ENCODE peak calls at places on chromosomes 13 and 19, in eight cellular contexts. One of them, this sample, is unnamed.
A peak's percentile ranks its signal among the peaks of the same experiment; 100 is the strongest.

GRCh38 chr19:18421371-18421959 is 2.3 kb downstream of the SSBP4 start:
- DNase-seq in activated CD4-positive, alpha-beta T cell treated with anti-CD3 and anti-CD28 coated beads for 24 hours: no peak
- DNase-seq in WTC11: no peak
- DNase-seq in choroid plexus epithelial cell: no peak
- DNase-seq in stimulated activated CD4-positive, alpha-beta T cell treated with anti-CD3 and anti-CD28 coated beads, Interleukin-4, amount 100 ng/mL, for 48 hours: no peak
- DNase-seq in Calu3: no peak
- DNase-seq in ELR: no peak
- DNase-seq in aorta: peak; percentile 50
- DNase-seq in this sample: no peak

GRCh38 chr13:32391101-32391620 is 36.8 kb downstream of the N4BP2L1 start:
- DNase-seq in aorta: no peak
- DNase-seq in activated CD4-positive, alpha-beta T cell treated with anti-CD3 and anti-CD28 coated beads for 24 hours: no peak
- DNase-seq in choroid plexus epithelial cell: no peak
- DNase-seq in stimulated activated CD4-positive, alpha-beta T cell treated with anti-CD3 and anti-CD28 coated beads, Interleukin-4, amount 100 ng/mL, for 48 hours: no peak
- DNase-seq in ELR: no peak
- DNase-seq in Calu3: no peak
- DNase-seq in WTC11: peak; percentile 43
- DNase-seq in this sample: no peak

GRCh38 chr19:1266818-1267440 is 2.2 kb upstream of the CIRBP start:
- DNase-seq in stimulated activated CD4-positive, alpha-beta T cell treated with anti-CD3 and anti-CD28 coated beads, Interleukin-4, amount 100 ng/mL, for 48 hours: peak; percentile 55
- DNase-seq in ELR: peak; percentile 60
- DNase-seq in WTC11: peak; percentile 79
- DNase-seq in Calu3: peak; percentile 80
- DNase-seq in activated CD4-positive, alpha-beta T cell treated with anti-CD3 and anti-CD28 coated beads for 24 hours: no peak
- DNase-seq in aorta: peak; percentile 82
- DNase-seq in choroid plexus epithelial cell: peak; percentile 54
- DNase-seq in this sample: peak; percentile 65

GRCh38 chr19:18290250-18291018 is 9.0 kb upstream of the JUND start:
- DNase-seq in Calu3: no peak
- DNase-seq in stimulated activated CD4-positive, alpha-beta T cell treated with anti-CD3 and anti-CD28 coated beads, Interleukin-4, amount 100 ng/mL, for 48 hours: peak; percentile 95
- DNase-seq in WTC11: no peak
- DNase-seq in aorta: peak; percentile 73
- DNase-seq in choroid plexus epithelial cell: no peak
- DNase-seq in activated CD4-positive, alpha-beta T cell treated with anti-CD3 and anti-CD28 coated beads for 24 hours: peak; percentile 78
- DNase-seq in ELR: no peak
- DNase-seq in this sample: no peak

GRCh38 chr19:48190288-48191284 is 20.1 kb downstream of the ZSWIM9 start:
- DNase-seq in aorta: no peak
- DNase-seq in stimulated activated CD4-positive, alpha-beta T cell treated with anti-CD3 and anti-CD28 coated beads, Interleukin-4, amount 100 ng/mL, for 48 hours: peak; percentile 44
- DNase-seq in activated CD4-positive, alpha-beta T cell treated with anti-CD3 and anti-CD28 coated beads for 24 hours: peak; percentile 47
- DNase-seq in choroid plexus epithelial cell: peak; percentile 82
- DNase-seq in WTC11: peak; percentile 88
- DNase-seq in ELR: peak; percentile 51
- DNase-seq in Calu3: peak; percentile 86
- DNase-seq in this sample: peak; percentile 61

GRCh38 chr13:77507931-77508776 is 27.4 kb upstream of the SCEL start:
- DNase-seq in activated CD4-positive, alpha-beta T cell treated with anti-CD3 and anti-CD28 coated beads for 24 hours: no peak
- DNase-seq in ELR: peak; percentile 90
- DNase-seq in choroid plexus epithelial cell: peak; percentile 89
- DNase-seq in Calu3: peak; percentile 21
- DNase-seq in aorta: no peak
- DNase-seq in WTC11: no peak
- DNase-seq in stimulated activated CD4-positive, alpha-beta T cell treated with anti-CD3 and anti-CD28 coated beads, Interleukin-4, amount 100 ng/mL, for 48 hours: no peak
- DNase-seq in this sample: no peak

GRCh38 chr19:1007399-1007745 is 7.2 kb downstream of the GRIN3B start:
- DNase-seq in aorta: no peak
- DNase-seq in WTC11: no peak
- DNase-seq in stimulated activated CD4-positive, alpha-beta T cell treated with anti-CD3 and anti-CD28 coated beads, Interleukin-4, amount 100 ng/mL, for 48 hours: no peak
- DNase-seq in ELR: no peak
- DNase-seq in choroid plexus epithelial cell: no peak
- DNase-seq in activated CD4-positive, alpha-beta T cell treated with anti-CD3 and anti-CD28 coated beads for 24 hours: no peak
- DNase-seq in Calu3: no peak
- DNase-seq in this sample: no peak

GRCh38 chr19:52741951-52742485 is 7.2 kb upstream of the ZNF611 start:
- DNase-seq in activated CD4-positive, alpha-beta T cell treated with anti-CD3 and anti-CD28 coated beads for 24 hours: no peak
- DNase-seq in Calu3: no peak
- DNase-seq in ELR: no peak
- DNase-seq in aorta: no peak
- DNase-seq in WTC11: no peak
- DNase-seq in choroid plexus epithelial cell: no peak
- DNase-seq in stimulated activated CD4-positive, alpha-beta T cell treated with anti-CD3 and anti-CD28 coated beads, Interleukin-4, amount 100 ng/mL, for 48 hours: no peak
- DNase-seq in this sample: no peak

GRCh38 chr19:45676851-45677263 is 8.8 kb downstream of the GIPR start:
- DNase-seq in activated CD4-positive, alpha-beta T cell treated with anti-CD3 and anti-CD28 coated beads for 24 hours: peak; percentile 20
- DNase-seq in choroid plexus epithelial cell: no peak
- DNase-seq in Calu3: peak; percentile 52
- DNase-seq in stimulated activated CD4-positive, alpha-beta T cell treated with anti-CD3 and anti-CD28 coated beads, Interleukin-4, amount 100 ng/mL, for 48 hours: no peak
- DNase-seq in ELR: no peak
- DNase-seq in WTC11: no peak
- DNase-seq in aorta: no peak
- DNase-seq in this sample: peak; percentile 59

GRCh38 chr13:25085125-25085742 is 10.7 kb upstream of the PABPC3 start:
- DNase-seq in Calu3: peak; percentile 46
- DNase-seq in stimulated activated CD4-positive, alpha-beta T cell treated with anti-CD3 and anti-CD28 coated beads, Interleukin-4, amount 100 ng/mL, for 48 hours: peak; percentile 4
- DNase-seq in choroid plexus epithelial cell: peak; percentile 67
- DNase-seq in aorta: no peak
- DNase-seq in WTC11: peak; percentile 50
- DNase-seq in ELR: peak; percentile 61
- DNase-seq in activated CD4-positive, alpha-beta T cell treated with anti-CD3 and anti-CD28 coated beads for 24 hours: peak; percentile 2
- DNase-seq in this sample: peak; percentile 21

GRCh38 chr19:20044663-20045062 is 5.4 kb upstream of the ZNF682 start:
- DNase-seq in WTC11: no peak
- DNase-seq in ELR: no peak
- DNase-seq in activated CD4-positive, alpha-beta T cell treated with anti-CD3 and anti-CD28 coated beads for 24 hours: no peak
- DNase-seq in Calu3: no peak
- DNase-seq in stimulated activated CD4-positive, alpha-beta T cell treated with anti-CD3 and anti-CD28 coated beads, Interleukin-4, amount 100 ng/mL, for 48 hours: no peak
- DNase-seq in choroid plexus epithelial cell: no peak
- DNase-seq in aorta: no peak
- DNase-seq in this sample: no peak

GRCh38 chr13:25232937-25233515 is 54.3 kb downstream of the MTMR6 start:
- DNase-seq in ELR: peak; percentile 59
- DNase-seq in activated CD4-positive, alpha-beta T cell treated with anti-CD3 and anti-CD28 coated beads for 24 hours: no peak
- DNase-seq in stimulated activated CD4-positive, alpha-beta T cell treated with anti-CD3 and anti-CD28 coated beads, Interleukin-4, amount 100 ng/mL, for 48 hours: no peak
- DNase-seq in Calu3: no peak
- DNase-seq in aorta: no peak
- DNase-seq in WTC11: no peak
- DNase-seq in choroid plexus epithelial cell: peak; percentile 52
- DNase-seq in this sample: no peak

GRCh38 chr13:66114127-66114526 is 1116.0 kb downstream of the PCDH9 start:
- DNase-seq in aorta: no peak
- DNase-seq in activated CD4-positive, alpha-beta T cell treated with anti-CD3 and anti-CD28 coated beads for 24 hours: no peak
- DNase-seq in choroid plexus epithelial cell: no peak
- DNase-seq in stimulated activated CD4-positive, alpha-beta T cell treated with anti-CD3 and anti-CD28 coated beads, Interleukin-4, amount 100 ng/mL, for 48 hours: no peak
- DNase-seq in Calu3: no peak
- DNase-seq in ELR: no peak
- DNase-seq in WTC11: no peak
- DNase-seq in this sample: no peak

GRCh38 chr19:15628236-15629002 is 12.3 kb upstream of the CYP4F3 start:
- DNase-seq in aorta: no peak
- DNase-seq in stimulated activated CD4-positive, alpha-beta T cell treated with anti-CD3 and anti-CD28 coated beads, Interleukin-4, amount 100 ng/mL, for 48 hours: no peak
- DNase-seq in WTC11: no peak
- DNase-seq in activated CD4-positive, alpha-beta T cell treated with anti-CD3 and anti-CD28 coated beads for 24 hours: no peak
- DNase-seq in choroid plexus epithelial cell: no peak
- DNase-seq in ELR: no peak
- DNase-seq in Calu3: no peak
- DNase-seq in this sample: no peak

GRCh38 chr13:26460652-26461051 is 96.8 kb upstream of the WASF3 start:
- DNase-seq in stimulated activated CD4-positive, alpha-beta T cell treated with anti-CD3 and anti-CD28 coated beads, Interleukin-4, amount 100 ng/mL, for 48 hours: no peak
- DNase-seq in activated CD4-positive, alpha-beta T cell treated with anti-CD3 and anti-CD28 coated beads for 24 hours: no peak
- DNase-seq in choroid plexus epithelial cell: peak; percentile 30
- DNase-seq in ELR: no peak
- DNase-seq in Calu3: no peak
- DNase-seq in WTC11: no peak
- DNase-seq in aorta: no peak
- DNase-seq in this sample: peak; percentile 56

GRCh38 chr19:1856698-1857603 is 6.4 kb downstream of the KLF16 start:
- DNase-seq in ELR: peak; percentile 96
- DNase-seq in WTC11: peak; percentile 70
- DNase-seq in Calu3: peak; percentile 88
- DNase-seq in aorta: peak; percentile 91
- DNase-seq in choroid plexus epithelial cell: peak; percentile 73
- DNase-seq in activated CD4-positive, alpha-beta T cell treated with anti-CD3 and anti-CD28 coated beads for 24 hours: no peak
- DNase-seq in stimulated activated CD4-positive, alpha-beta T cell treated with anti-CD3 and anti-CD28 coated beads, Interleukin-4, amount 100 ng/mL, for 48 hours: peak; percentile 49
- DNase-seq in this sample: peak; percentile 86

GRCh38 chr13:94329754-94330551 is 149.5 kb downstream of the DCT start:
- DNase-seq in ELR: peak; percentile 92
- DNase-seq in WTC11: no peak
- DNase-seq in Calu3: no peak
- DNase-seq in activated CD4-positive, alpha-beta T cell treated with anti-CD3 and anti-CD28 coated beads for 24 hours: no peak
- DNase-seq in aorta: no peak
- DNase-seq in stimulated activated CD4-positive, alpha-beta T cell treated with anti-CD3 and anti-CD28 coated beads, Interleukin-4, amount 100 ng/mL, for 48 hours: no peak
- DNase-seq in choroid plexus epithelial cell: peak; percentile 98
- DNase-seq in this sample: peak; percentile 17

GRCh38 chr19:3319643-3320353 is 46.6 kb upstream of the NFIC start:
- DNase-seq in aorta: peak; percentile 28
- DNase-seq in stimulated activated CD4-positive, alpha-beta T cell treated with anti-CD3 and anti-CD28 coated beads, Interleukin-4, amount 100 ng/mL, for 48 hours: no peak
- DNase-seq in Calu3: no peak
- DNase-seq in WTC11: no peak
- DNase-seq in activated CD4-positive, alpha-beta T cell treated with anti-CD3 and anti-CD28 coated beads for 24 hours: no peak
- DNase-seq in choroid plexus epithelial cell: no peak
- DNase-seq in ELR: peak; percentile 76
- DNase-seq in this sample: no peak

GRCh38 chr19:1245884-1246816 is 2.2 kb upstream of the MIDN start:
- DNase-seq in choroid plexus epithelial cell: no peak
- DNase-seq in WTC11: peak; percentile 40
- DNase-seq in ELR: no peak
- DNase-seq in activated CD4-positive, alpha-beta T cell treated with anti-CD3 and anti-CD28 coated beads for 24 hours: no peak
- DNase-seq in aorta: no peak
- DNase-seq in stimulated activated CD4-positive, alpha-beta T cell treated with anti-CD3 and anti-CD28 coated beads, Interleukin-4, amount 100 ng/mL, for 48 hours: no peak
- DNase-seq in Calu3: no peak
- DNase-seq in this sample: peak; percentile 90

GRCh38 chr19:39590265-39590664 is 12.1 kb upstream of the LGALS13 start:
- DNase-seq in ELR: peak; percentile 8
- DNase-seq in aorta: no peak
- DNase-seq in WTC11: peak; percentile 39
- DNase-seq in choroid plexus epithelial cell: peak; percentile 18
- DNase-seq in stimulated activated CD4-positive, alpha-beta T cell treated with anti-CD3 and anti-CD28 coated beads, Interleukin-4, amount 100 ng/mL, for 48 hours: no peak
- DNase-seq in Calu3: no peak
- DNase-seq in activated CD4-positive, alpha-beta T cell treated with anti-CD3 and anti-CD28 coated beads for 24 hours: no peak
- DNase-seq in this sample: no peak

GRCh38 chr13:109331898-109332297 is 454.5 kb downstream of the IRS2 start:
- DNase-seq in choroid plexus epithelial cell: peak; percentile 96
- DNase-seq in WTC11: no peak
- DNase-seq in aorta: no peak
- DNase-seq in ELR: peak; percentile 61
- DNase-seq in activated CD4-positive, alpha-beta T cell treated with anti-CD3 and anti-CD28 coated beads for 24 hours: no peak
- DNase-seq in stimulated activated CD4-positive, alpha-beta T cell treated with anti-CD3 and anti-CD28 coated beads, Interleukin-4, amount 100 ng/mL, for 48 hours: no peak
- DNase-seq in Calu3: no peak
- DNase-seq in this sample: peak; percentile 13

GRCh38 chr13:106424805-106425204 is 110.7 kb downstream of the EFNB2 start:
- DNase-seq in stimulated activated CD4-positive, alpha-beta T cell treated with anti-CD3 and anti-CD28 coated beads, Interleukin-4, amount 100 ng/mL, for 48 hours: no peak
- DNase-seq in ELR: peak; percentile 10
- DNase-seq in choroid plexus epithelial cell: no peak
- DNase-seq in aorta: no peak
- DNase-seq in Calu3: no peak
- DNase-seq in activated CD4-positive, alpha-beta T cell treated with anti-CD3 and anti-CD28 coated beads for 24 hours: no peak
- DNase-seq in WTC11: no peak
- DNase-seq in this sample: no peak

This sample was measured in body of pancreas.